ENCODE peak calls at places on chromosomes 16 and 17, in five cellular contexts. One of them, this sample, is unnamed.

GRCh38 chr16:80197790-80198201 is 343.0 kb upstream of the DYNLRB2 start:
- DNase-seq in GM12878: no peak
- DNase-seq in GM12891: no peak
- DNase-seq in H1: no peak
- DNase-seq in K562: no peak
- DNase-seq in this sample: no peak

GRCh38 chr16:47156816-47157215 is 13.1 kb upstream of the NETO2 start:
- DNase-seq in GM12878: no peak
- DNase-seq in GM12891: no peak
- DNase-seq in H1: no peak
- DNase-seq in K562: no peak
- DNase-seq in this sample: no peak

GRCh38 chr16:67562918-67563707 is 787 bp downstream of the CTCF start:
- DNase-seq in GM12878: no peak
- DNase-seq in K562: peak
- DNase-seq in H1: peak
- DNase-seq in GM12891: no peak
- DNase-seq in this sample: no peak

GRCh38 chr17:81922566-81923301 is 4.8 kb upstream of the SIRT7 start:
- DNase-seq in GM12891: no peak
- DNase-seq in K562: no peak
- DNase-seq in H1: no peak
- DNase-seq in GM12878: no peak
- DNase-seq in this sample: no peak

GRCh38 chr17:44935116-44935515 is 12.5 kb downstream of the KIF18B start:
- DNase-seq in H1: no peak
- DNase-seq in GM12878: no peak
- DNase-seq in GM12891: no peak
- DNase-seq in K562: no peak
- DNase-seq in this sample: no peak

GRCh38 chr16:67394271-67395104 is 1.2 kb upstream of the TPPP3 start:
- DNase-seq in GM12878: no peak
- DNase-seq in H1: peak
- DNase-seq in K562: no peak
- DNase-seq in GM12891: no peak
- DNase-seq in this sample: no peak

GRCh38 chr16:56336711-56337110 is 88.6 kb downstream of the AMFR start:
- DNase-seq in GM12878: no peak
- DNase-seq in GM12891: no peak
- DNase-seq in K562: no peak
- DNase-seq in H1: no peak
- DNase-seq in this sample: no peak

GRCh38 chr16:72536673-72537435 is 364.9 kb upstream of the PMFBP1 start:
- DNase-seq in GM12878: no peak
- DNase-seq in H1: no peak
- DNase-seq in GM12891: no peak
- DNase-seq in K562: no peak
- DNase-seq in this sample: no peak

GRCh38 chr17:12566281-12567002 is 99.2 kb upstream of the MYOCD start:
- DNase-seq in H1: no peak
- DNase-seq in K562: no peak
- DNase-seq in GM12891: no peak
- DNase-seq in GM12878: no peak
- DNase-seq in this sample: no peak

GRCh38 chr16:12788758-12789157 is 14.9 kb downstream of the CPPED1 start:
- DNase-seq in GM12878: no peak
- DNase-seq in H1: no peak
- DNase-seq in GM12891: no peak
- DNase-seq in K562: no peak
- DNase-seq in this sample: no peak

GRCh38 chr16:24758986-24759385 is 29.5 kb downstream of the TNRC6A start:
- DNase-seq in K562: no peak
- DNase-seq in GM12878: no peak
- DNase-seq in GM12891: no peak
- DNase-seq in H1: no peak
- DNase-seq in this sample: no peak

GRCh38 chr16:4081035-4081434 is 35.2 kb downstream of the ADCY9 start:
- DNase-seq in GM12878: no peak
- DNase-seq in GM12891: no peak
- DNase-seq in H1: no peak
- DNase-seq in K562: no peak
- DNase-seq in this sample: no peak
- TF ChIP-seq TAF1 in GM12878: no peak
- TF ChIP-seq TAF1 in GM12891: no peak
- TF ChIP-seq TAF1 in H1: no peak
- TF ChIP-seq TAF1 in K562: no peak
- TF ChIP-seq TAF1 in this sample: no peak

DNA sequence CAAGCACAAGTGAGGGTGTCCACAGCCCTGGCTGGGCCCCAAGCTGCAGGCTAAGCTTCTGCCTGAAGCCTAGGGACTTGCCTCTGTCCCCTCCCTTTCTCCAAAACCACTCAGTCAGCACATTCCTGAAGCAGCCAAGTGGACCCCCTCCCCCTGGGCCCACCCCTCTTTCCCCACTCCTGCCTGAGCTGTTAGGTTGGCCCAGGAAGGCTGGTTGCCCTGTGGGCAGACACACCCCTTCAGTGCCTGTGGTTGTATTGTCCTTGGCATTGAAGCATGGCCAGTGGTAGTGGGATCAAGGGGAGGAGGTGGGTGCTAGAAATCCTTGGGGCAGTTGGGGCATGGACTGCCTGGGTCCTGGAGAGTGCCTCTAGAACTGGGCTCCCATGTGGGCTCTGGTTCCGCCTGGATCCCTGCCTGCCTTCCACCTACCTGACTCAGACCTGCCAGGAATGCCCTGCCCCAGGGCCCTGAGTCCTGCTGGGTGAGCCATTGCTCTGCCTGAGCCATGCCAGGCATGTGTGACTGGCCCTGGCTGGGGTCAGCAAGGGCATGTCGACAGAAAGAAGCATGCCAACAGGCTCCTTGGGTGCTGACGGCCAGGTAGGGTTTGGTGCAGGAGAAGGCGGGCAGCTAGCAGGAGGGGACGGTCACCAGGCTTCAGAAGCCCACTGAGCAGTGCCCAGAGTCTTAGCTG is 2.1 kb downstream of the TRAF4 start:
- DNase-seq in H1: peak
- DNase-seq in GM12891: no peak
- DNase-seq in K562: no peak
- DNase-seq in GM12878: no peak
- DNase-seq in this sample: no peak
- TF ChIP-seq POLR2A in H1: peak
- TF ChIP-seq POLR2A in GM12891: peak
- TF ChIP-seq POLR2A in K562: no peak
- TF ChIP-seq POLR2A in GM12878: peak
- TF ChIP-seq POLR2A in this sample: peak

GRCh38 chr17:3657874-3658783 is 10.2 kb downstream of the TAX1BP3 start:
- DNase-seq in H1: no peak
- DNase-seq in GM12878: no peak
- DNase-seq in GM12891: no peak
- DNase-seq in K562: no peak
- DNase-seq in this sample: no peak

GRCh38 chr17:3659541-3660111 is 8.8 kb downstream of the TAX1BP3 start:
- DNase-seq in K562: peak
- DNase-seq in GM12891: no peak
- DNase-seq in H1: no peak
- DNase-seq in GM12878: no peak
- DNase-seq in this sample: no peak

GRCh38 chr17:3657588-3657869 is 10.8 kb downstream of the TAX1BP3 start:
- DNase-seq in H1: no peak
- DNase-seq in GM12878: no peak
- DNase-seq in GM12891: no peak
- DNase-seq in K562: no peak
- DNase-seq in this sample: no peak

GRCh38 chr17:3658784-3659449 is 9.5 kb downstream of the TAX1BP3 start:
- DNase-seq in H1: no peak
- DNase-seq in K562: no peak
- DNase-seq in GM12891: no peak
- DNase-seq in GM12878: no peak
- DNase-seq in this sample: no peak

GRCh38 chr17:3660311-3660891 is 8.0 kb downstream of the TAX1BP3 start:
- DNase-seq in H1: no peak
- DNase-seq in GM12891: no peak
- DNase-seq in GM12878: no peak
- DNase-seq in K562: no peak
- DNase-seq in this sample: no peak
- TF ChIP-seq POLR2AphosphoS5 in H1: no peak
- TF ChIP-seq POLR2AphosphoS5 in GM12891: no peak
- TF ChIP-seq POLR2AphosphoS5 in GM12878: no peak
- TF ChIP-seq POLR2AphosphoS5 in K562: no peak
- TF ChIP-seq POLR2AphosphoS5 in this sample: no peak

GRCh38 chr17:78122991-78123249 is 5.6 kb downstream of the TMC6 start:
- DNase-seq in H1: no peak
- DNase-seq in GM12891: no peak
- DNase-seq in K562: peak
- DNase-seq in GM12878: no peak
- DNase-seq in this sample: no peak

GRCh38 chr17:78120537-78120936 is 8.0 kb downstream of the TMC6 start:
- DNase-seq in K562: no peak
- DNase-seq in GM12878: no peak
- DNase-seq in GM12891: no peak
- DNase-seq in H1: no peak
- DNase-seq in this sample: no peak

GRCh38 chr17:78121801-78122220 is 6.7 kb downstream of the TMC6 start:
- DNase-seq in GM12891: no peak
- DNase-seq in K562: peak
- DNase-seq in GM12878: no peak
- DNase-seq in H1: no peak
- DNase-seq in this sample: no peak

GRCh38 chr17:78122221-78122990 is 6.1 kb downstream of the TMC6 start:
- DNase-seq in GM12878: no peak
- DNase-seq in H1: no peak
- DNase-seq in K562: no peak
- DNase-seq in GM12891: no peak
- DNase-seq in this sample: no peak

GRCh38 chr17:78120971-78121800 is 7.4 kb downstream of the TMC6 start:
- DNase-seq in H1: no peak
- DNase-seq in GM12878: no peak
- DNase-seq in GM12891: no peak
- DNase-seq in K562: peak
- DNase-seq in this sample: no peak
- TF ChIP-seq TAF1 in H1: no peak
- TF ChIP-seq TAF1 in GM12878: no peak
- TF ChIP-seq TAF1 in GM12891: no peak
- TF ChIP-seq TAF1 in K562: no peak
- TF ChIP-seq TAF1 in this sample: no peak

GRCh38 chr17:75774988-75775668 is 9.5 kb upstream of the UNK start:
- DNase-seq in H1: peak
- DNase-seq in K562: no peak
- DNase-seq in GM12878: no peak
- DNase-seq in GM12891: no peak
- DNase-seq in this sample: no peak
- TF ChIP-seq POLR2A in H1: peak
- TF ChIP-seq POLR2A in K562: no peak
- TF ChIP-seq POLR2A in GM12878: peak
- TF ChIP-seq POLR2A in GM12891: peak
- TF ChIP-seq POLR2A in this sample: peak

DNA sequence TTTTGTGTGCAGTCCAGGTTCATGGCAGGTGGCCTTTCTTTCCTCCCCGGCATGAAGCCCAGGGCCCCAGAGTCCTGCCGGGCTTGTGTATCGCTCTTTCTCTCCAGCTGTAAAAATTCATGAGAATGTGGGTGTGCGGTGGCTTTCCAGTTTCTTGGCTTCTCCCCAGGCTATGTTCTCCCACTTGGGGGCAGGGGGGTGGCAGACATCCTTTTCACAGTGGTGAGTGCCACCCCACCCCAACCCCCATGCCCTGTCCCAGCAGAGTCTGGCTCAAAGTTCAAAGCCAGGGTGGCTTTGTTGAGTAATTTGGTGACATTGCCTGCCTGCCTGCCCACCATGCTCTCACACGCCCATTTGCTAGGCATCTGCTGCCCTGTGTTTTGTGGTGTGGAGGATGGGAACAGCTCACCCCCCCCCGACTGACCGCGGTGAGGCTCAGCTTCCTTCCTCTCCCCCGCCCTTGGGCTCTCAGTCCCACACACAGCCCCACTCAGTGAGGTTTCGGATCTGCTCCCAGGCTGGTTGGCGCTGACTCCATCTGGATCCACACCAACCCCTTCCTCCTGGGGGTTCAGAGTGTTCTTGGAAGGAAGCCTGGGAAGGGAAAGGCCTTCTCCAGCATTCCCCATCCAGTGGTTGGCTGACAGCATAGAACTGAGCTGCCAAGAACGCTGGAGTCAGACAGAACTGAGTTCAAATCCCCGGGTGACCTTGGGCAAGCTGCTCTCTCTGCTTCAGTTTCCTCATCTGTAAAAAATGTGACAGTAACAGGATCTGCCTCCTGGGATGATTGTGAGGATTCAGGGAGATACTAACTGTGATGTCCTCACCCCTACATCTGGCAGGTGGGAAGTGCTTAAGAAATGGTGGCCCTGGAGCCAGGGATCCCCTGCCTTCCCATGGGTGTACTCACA is 36.1 kb downstream of the CHD9 start:
- DNase-seq in H1: no peak
- DNase-seq in GM12878: peak
- DNase-seq in GM12891: no peak
- DNase-seq in K562: no peak
- DNase-seq in this sample: peak
- TF ChIP-seq POLR2AphosphoS5 in H1: no peak
- TF ChIP-seq POLR2AphosphoS5 in GM12878: no peak
- TF ChIP-seq POLR2AphosphoS5 in GM12891: no peak
- TF ChIP-seq POLR2AphosphoS5 in K562: no peak
- TF ChIP-seq POLR2AphosphoS5 in this sample: no peak

GRCh38 chr16:85929259-85929704 is 30.3 kb downstream of the IRF8 start:
- DNase-seq in GM12891: no peak
- DNase-seq in GM12878: no peak
- DNase-seq in K562: no peak
- DNase-seq in H1: no peak
- DNase-seq in this sample: no peak

GRCh38 chr16:85927326-85927725 is 28.4 kb downstream of the IRF8 start:
- DNase-seq in GM12878: no peak
- DNase-seq in H1: no peak
- DNase-seq in GM12891: no peak
- DNase-seq in K562: no peak
- DNase-seq in this sample: no peak

GRCh38 chr16:85927938-85928337 is 29.0 kb downstream of the IRF8 start:
- DNase-seq in K562: no peak
- DNase-seq in H1: no peak
- DNase-seq in GM12891: no peak
- DNase-seq in GM12878: no peak
- DNase-seq in this sample: no peak

GRCh38 chr16:85930321-85930720 is 31.4 kb downstream of the IRF8 start:
- DNase-seq in GM12878: no peak
- DNase-seq in H1: no peak
- DNase-seq in GM12891: no peak
- DNase-seq in K562: no peak
- DNase-seq in this sample: no peak

GRCh38 chr16:85928411-85928820 is 29.5 kb downstream of the IRF8 start:
- DNase-seq in GM12878: no peak
- DNase-seq in H1: no peak
- DNase-seq in K562: no peak
- DNase-seq in GM12891: no peak
- DNase-seq in this sample: no peak
- TF ChIP-seq TAF1 in GM12878: no peak
- TF ChIP-seq TAF1 in H1: no peak
- TF ChIP-seq TAF1 in K562: no peak
- TF ChIP-seq TAF1 in GM12891: no peak
- TF ChIP-seq TAF1 in this sample: no peak

This sample was measured in GM12892.